ENCODE peak calls at places on chromosome 10, in six cellular contexts. J, K, Y, C, V and L are unnamed samples.

GRCh38 chr10:23194966-23195845 is 3.1 kb downstream of the PTF1A start:
- ATAC-seq in K (no peak), C (no peak), V (no peak), J (no peak), Y (no peak), L (no peak)

GRCh38 chr10:49417311-49418052 is 21.6 kb upstream of the DRGX start:
- ATAC-seq in V (peak; percentile 63), K (no peak), J (peak; percentile 47), Y (no peak), C (peak; percentile 74), L (no peak)

GRCh38 chr10:2935647-2936386 is 131.5 kb upstream of the PFKP start:
- ATAC-seq in K (no peak), Y (no peak), V (no peak), J (no peak), C (no peak), L (no peak)

GRCh38 chr10:118543714-118544400 is 51.6 kb downstream of the PRLHR start:
- ATAC-seq in C (peak; percentile 92), Y (peak; percentile 94), V (peak; percentile 63), J (peak; percentile 99), K (peak; percentile 99), L (no peak)

GRCh38 chr10:6217621-6218020 is 14.9 kb downstream of the PFKFB3 start:
- ATAC-seq in C (no peak), J (no peak), K (no peak), Y (no peak), V (no peak), L (no peak)

GRCh38 chr10:128274938-128275337 is 148.7 kb upstream of the MKI67 start:
- ATAC-seq in K (no peak), Y (no peak), V (no peak), J (no peak), C (peak; percentile 80), L (no peak)

GRCh38 chr10:110268442-110268841 is 36.3 kb downstream of the SMNDC1 start:
- ATAC-seq in J (no peak), C (no peak), Y (no peak), V (no peak), K (no peak), L (no peak)

GRCh38 chr10:12833451-12833850 is 168.1 kb downstream of the CCDC3 start:
- ATAC-seq in K (no peak), V (no peak), C (no peak), Y (no peak), J (no peak), L (no peak)

GRCh38 chr10:17126327-17126726 is 3.3 kb downstream of the CUBN start:
- ATAC-seq in K (no peak), C (no peak), J (no peak), V (no peak), Y (no peak), L (no peak)

GRCh38 chr10:16930540-16930939 is 113.3 kb upstream of the RSU1 start:
- ATAC-seq in K (no peak), Y (no peak), J (no peak), V (no peak), C (no peak), L (no peak)

GRCh38 chr10:122702271-122702670 is 2.6 kb upstream of the C10orf120 start:
- ATAC-seq in C (no peak), Y (no peak), K (no peak), V (no peak), J (no peak), L (no peak)

GRCh38 chr10:63464402-63465292 is 1.1 kb downstream of the JMJD1C start:
- ATAC-seq in J (peak; percentile 74), K (peak; percentile 70), C (peak; percentile 79), V (peak; percentile 80), Y (peak; percentile 76), L (no peak)

GRCh38 chr10:124651402-124651887 is 92.7 kb downstream of the FAM53B start:
- ATAC-seq in Y (peak; percentile 18), J (peak; percentile 67), V (no peak), C (no peak), K (no peak), L (no peak)

GRCh38 chr10:78830062-78830974 is 238.4 kb upstream of the ZMIZ1 start:
- ATAC-seq in K (peak; percentile 47), J (no peak), V (no peak), Y (no peak), C (no peak), L (no peak)

GRCh38 chr10:12186324-12186723 is 9.4 kb downstream of the NUDT5 start:
- ATAC-seq in V (no peak), K (no peak), C (no peak), Y (no peak), J (no peak), L (no peak)

DNA sequence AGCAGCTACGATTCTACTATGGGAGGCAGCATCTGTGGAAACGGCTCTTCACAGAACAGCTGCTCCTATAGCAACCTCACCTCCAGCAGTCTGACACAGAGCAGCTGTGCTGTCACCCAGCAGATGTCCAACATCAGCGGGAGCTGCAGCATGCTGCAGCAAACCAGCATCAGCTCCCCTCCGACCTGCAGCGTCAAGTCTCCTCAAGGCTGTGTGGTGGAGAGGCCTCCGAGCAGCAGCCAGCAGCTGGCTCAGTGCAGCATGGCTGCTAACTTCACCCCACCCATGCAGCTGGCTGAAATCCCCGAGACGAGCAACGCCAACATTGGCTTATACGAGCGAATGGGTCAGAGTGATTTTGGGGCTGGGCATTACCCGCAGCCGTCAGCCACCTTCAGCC is 81.6 kb upstream of the SAMD8 start:
- ATAC-seq in K (no peak), V (peak; percentile 32), J (no peak), C (no peak), Y (no peak), L (peak; percentile 75)
- TF ChIP-seq POLR2AphosphoS5 in K (no peak), V (peak; percentile 57), J (no peak), C (no peak), Y (no peak), L (peak; percentile 21)

GRCh38 chr10:58385784-58386112 is 538 bp downstream of the TFAM start:
- ATAC-seq in C (peak; percentile 70), Y (peak; percentile 8), V (peak; percentile 9), K (peak; percentile 46), J (peak; percentile 40), L (no peak)

GRCh38 chr10:58382489-58382995 is 2.7 kb upstream of the TFAM start:
- ATAC-seq in J (no peak), C (no peak), Y (no peak), V (no peak), K (no peak), L (no peak)

GRCh38 chr10:58384536-58384998 is 643 bp upstream of the TFAM start:
- ATAC-seq in C (no peak), Y (peak; percentile 2), V (no peak), K (peak; percentile 2), J (peak; percentile 1), L (no peak)

GRCh38 chr10:58384095-58384494 is 1.1 kb upstream of the TFAM start:
- ATAC-seq in C (no peak), Y (peak; percentile 70), J (no peak), V (peak; percentile 35), K (no peak), L (no peak)

DNA sequence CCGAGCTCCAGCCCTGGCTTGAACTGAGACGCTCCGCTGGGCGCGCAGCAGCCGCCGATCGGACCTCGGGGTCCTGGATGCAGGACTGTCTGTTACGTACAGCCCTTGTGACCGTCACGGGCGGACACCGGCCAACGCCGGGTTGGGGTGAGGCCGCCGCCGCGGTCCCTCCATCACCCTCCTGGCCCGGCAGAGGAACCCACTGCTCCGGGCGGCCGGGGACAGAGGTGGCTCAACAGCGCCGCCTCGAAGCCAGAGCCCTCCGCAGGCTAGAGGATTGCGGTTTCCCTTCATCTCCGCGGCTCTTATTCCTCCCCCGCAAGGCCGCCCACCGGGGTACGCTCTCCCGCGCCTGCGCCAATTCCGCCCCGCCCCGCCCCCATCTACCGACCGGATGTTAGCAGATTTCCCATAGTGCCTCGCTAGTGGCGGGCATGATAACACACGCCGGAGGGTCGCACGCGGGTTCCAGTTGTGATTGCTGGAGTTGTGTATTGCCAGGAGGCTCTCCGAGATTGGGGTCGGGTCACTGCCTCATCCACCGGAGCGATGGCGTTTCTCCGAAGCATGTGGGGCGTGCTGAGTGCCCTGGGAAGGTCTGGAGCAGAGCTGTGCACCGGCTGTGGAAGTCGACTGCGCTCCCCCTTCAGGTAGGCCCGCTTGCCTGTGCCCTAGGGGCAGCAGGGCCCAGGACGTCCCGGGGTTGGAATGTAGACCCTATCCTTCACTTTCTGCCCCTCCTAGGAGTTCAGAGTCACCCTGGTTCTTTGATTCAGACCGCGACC is at the start of gene TFAM:
- ATAC-seq in Y (peak; percentile 90), K (peak; percentile 91), V (peak; percentile 99), J (peak; percentile 97), C (peak; percentile 95), L (peak; percentile 98)
- TF ChIP-seq POLR2A in Y (peak; percentile 99), K (peak; percentile 95), V (peak; percentile 86), J (peak; percentile 97), C (peak; percentile 99), L (peak; percentile 83)

GRCh38 chr10:29595636-29596225 is 39.0 kb downstream of the SVIL start:
- ATAC-seq in K (no peak), C (no peak), V (no peak), J (no peak), Y (peak; percentile 48), L (no peak)
- TF ChIP-seq POLR2AphosphoS5 in K (no peak), C (no peak), V (no peak), J (no peak), Y (no peak), L (peak; percentile 30)

GRCh38 chr10:100267237-100268104 is at the start of gene CWF19L1:
- ATAC-seq in Y (peak; percentile 86), K (peak; percentile 94), J (peak; percentile 90), C (peak; percentile 97), V (peak; percentile 94), L (peak; percentile 93)
- TF ChIP-seq POLR2A in Y (peak; percentile 84), K (peak; percentile 61), J (peak; percentile 81), C (peak; percentile 80), V (peak; percentile 68), L (peak; percentile 58)

DNA sequence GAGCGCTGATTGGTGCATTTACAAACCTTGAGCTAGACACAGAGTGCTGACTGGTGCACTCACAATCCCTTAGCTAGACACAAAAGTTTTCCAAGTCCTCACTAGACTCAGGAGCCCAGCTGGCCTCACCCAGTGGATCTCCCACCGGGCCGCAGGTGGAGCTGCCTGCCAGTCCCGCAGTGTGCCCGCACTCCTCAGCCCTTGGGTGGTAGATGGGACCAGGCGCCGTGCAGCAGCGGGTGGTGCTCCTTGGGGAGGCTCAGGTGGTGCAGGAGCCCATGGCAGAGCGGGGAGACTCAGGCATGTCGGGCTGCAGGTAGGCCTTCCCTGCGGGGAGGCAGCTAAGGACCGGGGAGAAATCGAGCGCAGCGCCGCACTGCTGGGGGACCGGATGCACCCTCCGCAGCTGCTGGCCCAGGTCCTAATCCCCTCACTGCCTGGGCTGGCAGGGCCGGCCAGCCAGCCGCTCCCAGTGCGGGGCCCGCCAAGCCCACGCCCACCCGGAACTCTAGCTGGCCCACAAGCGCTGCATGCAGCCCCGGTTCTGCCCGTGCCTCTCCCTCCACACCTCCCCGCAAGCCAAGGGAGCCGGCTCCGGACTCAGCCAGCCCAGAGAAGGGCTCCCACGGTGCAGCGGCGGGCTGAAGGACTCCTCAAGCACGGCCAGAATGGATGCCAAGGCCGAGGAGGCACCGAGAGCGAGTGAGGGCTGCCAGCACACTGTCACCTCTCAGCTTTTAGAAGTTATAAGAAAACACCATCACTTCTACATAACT is 128.9 kb downstream of the ZNF438 start:
- ATAC-seq in V (peak; percentile 37), C (no peak), K (no peak), Y (no peak), J (no peak), L (peak; percentile 10)
- TF ChIP-seq POLR2AphosphoS5 in V (no peak), C (no peak), K (no peak), Y (no peak), J (no peak), L (no peak)